ENCODE peak calls at places on chromosomes 5 and 9, in five cellular contexts. A, Y, D, J and B are unnamed samples.

GRCh38 chr5:14156611-14157493 is 13.7 kb downstream of the TRIO start:
- DNase-seq in D (no peak), J (peak), A (no peak), Y (no peak), B (no peak)

GRCh38 chr9:113219972-113220371 is 1.1 kb downstream of the FKBP15 start:
- DNase-seq in J (no peak), Y (no peak), A (no peak), D (no peak), B (no peak)

GRCh38 chr5:172383231-172383802 is 71.0 kb downstream of the SH3PXD2B start:
- DNase-seq in A (no peak), D (no peak), J (no peak), Y (no peak), B (no peak)

GRCh38 chr5:174844971-174845370 is 120.6 kb downstream of the MSX2 start:
- DNase-seq in Y (no peak), D (no peak), J (no peak), A (no peak), B (no peak)

GRCh38 chr9:76707510-76707909 is 56.7 kb upstream of the PCA3 start:
- DNase-seq in A (no peak), Y (no peak), J (no peak), D (no peak), B (no peak)

GRCh38 chr5:405421-405820 is 37.6 kb upstream of the EXOC3 start:
- DNase-seq in D (no peak), Y (no peak), J (no peak), A (no peak), B (no peak)

GRCh38 chr5:134403951-134404350 is 7.7 kb downstream of the CDKN2AIPNL start:
- DNase-seq in Y (no peak), A (no peak), D (no peak), J (no peak), B (no peak)

GRCh38 chr5:164098536-164098935 is 593.1 kb downstream of the MAT2B start:
- DNase-seq in J (no peak), D (no peak), Y (no peak), A (no peak), B (no peak)

GRCh38 chr5:96924016-96924443 is 11.8 kb upstream of the LNPEP start:
- DNase-seq in Y (no peak), D (no peak), J (peak), A (no peak), B (no peak)

GRCh38 chr5:55923177-55923872 is 71.4 kb downstream of the IL6ST start:
- DNase-seq in D (no peak), A (no peak), Y (peak), J (peak), B (peak)